ENCODE peak calls at places on chromosomes 11 and 22, in ten cellular contexts. F is kidney tubule cell, I is EH, J is fibroblast of lung, M is pancreas, H is HS-27A, K is A172, B is foreskin keratinocyte, T is activated B cell treated with CpG ODN at 0.5 μM for 24 hours, C is mucosa of descending colon. G is an unnamed sample.

GRCh38 chr11:69654660-69655478 is 13.9 kb downstream of the CCND1 start:
- DNase-seq in H (no peak), B (no peak), K (peak; percentile 66), F (peak; percentile 78), T (no peak), J (peak; percentile 49), C (peak; percentile 55), M (peak; percentile 56), I (peak; percentile 55), G (no peak)

GRCh38 chr22:30822216-30823014 is 127.7 kb downstream of the OSBP2 start:
- DNase-seq in I (no peak), F (no peak), K (no peak), M (peak; percentile 68), B (no peak), J (no peak), H (no peak), C (no peak), T (no peak), G (no peak)

GRCh38 chr11:92376146-92376599 is 151.6 kb downstream of the FAT3 start:
- DNase-seq in I (peak; percentile 71), H (no peak), F (peak; percentile 63), K (peak; percentile 33), B (no peak), J (peak; percentile 75), T (no peak), M (no peak), C (no peak), G (no peak)

GRCh38 chr11:130648601-130649000 is 200.2 kb downstream of the ADAMTS15 start:
- DNase-seq in T (no peak), H (no peak), C (no peak), I (no peak), M (no peak), B (no peak), J (no peak), F (no peak), K (no peak), G (no peak)

GRCh38 chr22:47190957-47191323 is 428.5 kb downstream of the TBC1D22A start:
- DNase-seq in J (no peak), T (peak; percentile 7), H (no peak), I (no peak), K (no peak), C (no peak), F (no peak), B (no peak), M (peak; percentile 31), G (no peak)

GRCh38 chr11:119729581-119730346 is 764 bp upstream of the NECTIN1 start:
- DNase-seq in C (peak; percentile 84), M (peak; percentile 71), J (peak; percentile 57), B (no peak), H (no peak), K (peak; percentile 27), F (peak; percentile 46), T (no peak), I (peak; percentile 86), G (no peak)

GRCh38 chr11:74820763-74821162 is 72.1 kb downstream of the RNF169 start:
- DNase-seq in F (peak; percentile 77), J (peak; percentile 93), B (peak; percentile 31), K (peak; percentile 89), C (no peak), T (no peak), M (no peak), I (peak; percentile 95), H (peak; percentile 71), G (peak; percentile 40)

GRCh38 chr22:18156878-18157713 is 7.1 kb downstream of the USP18 start:
- DNase-seq in K (peak; percentile 91), H (peak; percentile 73), I (peak; percentile 100), T (no peak), J (peak; percentile 97), F (peak; percentile 72), B (peak; percentile 89), M (no peak), C (peak; percentile 54), G (peak; percentile 71)

GRCh38 chr22:30943368-30943767 is 25.2 kb downstream of the MORC2 start:
- DNase-seq in J (no peak), F (no peak), K (no peak), H (no peak), B (no peak), T (no peak), M (no peak), I (no peak), C (no peak), G (no peak)

GRCh38 chr11:79182794-79183193 is 258.0 kb downstream of the TENM4 start:
- DNase-seq in C (no peak), J (peak; percentile 87), M (no peak), H (no peak), K (no peak), B (no peak), I (peak; percentile 85), T (no peak), F (peak; percentile 60), G (no peak)

GRCh38 chr11:6480299-6480914 is 724 bp downstream of the ARFIP2 start:
- DNase-seq in C (no peak), M (no peak), F (no peak), B (no peak), I (peak; percentile 39), H (no peak), T (no peak), K (no peak), J (no peak), G (no peak)

GRCh38 chr11:63007920-63008319 is 7.7 kb downstream of the SLC22A8 start:
- DNase-seq in H (no peak), M (no peak), F (no peak), I (no peak), J (no peak), B (no peak), K (no peak), C (no peak), T (no peak), G (no peak)

GRCh38 chr11:115578275-115578674 is 74.1 kb upstream of the CADM1 start:
- DNase-seq in I (no peak), C (no peak), B (no peak), M (no peak), H (no peak), K (no peak), F (peak; percentile 30), J (no peak), T (no peak), G (no peak)

GRCh38 chr22:36853407-36854099 is 7.3 kb upstream of the NCF4 start:
- DNase-seq in M (peak; percentile 81), H (no peak), C (peak; percentile 86), K (peak; percentile 38), I (peak; percentile 51), J (peak; percentile 33), F (peak; percentile 49), B (no peak), T (peak; percentile 78), G (no peak)

GRCh38 chr11:76162336-76163288 is 43.7 kb downstream of the WNT11 start:
- DNase-seq in T (no peak), I (no peak), B (no peak), M (no peak), J (no peak), K (no peak), C (peak; percentile 38), F (no peak), H (no peak), G (no peak)

GRCh38 chr11:5938603-5938965 is 3.5 kb upstream of the OR56A3 start:
- DNase-seq in B (no peak), M (no peak), J (no peak), C (no peak), H (no peak), K (no peak), T (no peak), F (no peak), I (no peak), G (no peak)

GRCh38 chr11:32331098-32331497 is 104.2 kb downstream of the WT1 start:
- DNase-seq in C (no peak), T (no peak), F (no peak), B (no peak), H (no peak), J (no peak), I (no peak), K (no peak), M (no peak), G (no peak)